ENCODE peak calls at places on chromosomes 13 and 19, in seven cellular contexts. One of them, this sample, is unnamed.

GRCh38 chr19:29579308-29579910 is 26.7 kb upstream of the POP4 start:
- DNase-seq in midbrain: no peak
- DNase-seq in nephron progenitor cell: no peak
- DNase-seq in AG04450: no peak
- DNase-seq in NCI-H146: no peak
- DNase-seq in NCI-H2081: no peak
- DNase-seq in GM04504: no peak
- DNase-seq in this sample: no peak

GRCh38 chr19:2059422-2060201 is 8.6 kb upstream of the MKNK2 start:
- DNase-seq in midbrain: peak
- DNase-seq in nephron progenitor cell: peak
- DNase-seq in AG04450: no peak
- DNase-seq in NCI-H146: peak
- DNase-seq in NCI-H2081: no peak
- DNase-seq in GM04504: peak
- DNase-seq in this sample: no peak

GRCh38 chr13:39749528-39749927 is 94.1 kb downstream of the COG6 start:
- DNase-seq in midbrain: no peak
- DNase-seq in nephron progenitor cell: no peak
- DNase-seq in AG04450: no peak
- DNase-seq in NCI-H146: no peak
- DNase-seq in NCI-H2081: no peak
- DNase-seq in GM04504: no peak
- DNase-seq in this sample: no peak

GRCh38 chr13:67916650-67917049 is 686.5 kb upstream of the PCDH9 start:
- DNase-seq in midbrain: no peak
- DNase-seq in nephron progenitor cell: no peak
- DNase-seq in AG04450: no peak
- DNase-seq in NCI-H146: no peak
- DNase-seq in NCI-H2081: no peak
- DNase-seq in GM04504: no peak
- DNase-seq in this sample: no peak

GRCh38 chr19:1811942-1812425 is at the start of gene ATP8B3:
- DNase-seq in midbrain: no peak
- DNase-seq in nephron progenitor cell: no peak
- DNase-seq in AG04450: no peak
- DNase-seq in NCI-H146: no peak
- DNase-seq in NCI-H2081: no peak
- DNase-seq in GM04504: no peak
- DNase-seq in this sample: no peak

GRCh38 chr19:32599736-32600157 is 18.8 kb downstream of the PDCD5 start:
- DNase-seq in midbrain: peak
- DNase-seq in nephron progenitor cell: peak
- DNase-seq in AG04450: peak
- DNase-seq in NCI-H146: peak
- DNase-seq in NCI-H2081: peak
- DNase-seq in GM04504: peak
- DNase-seq in this sample: peak

GRCh38 chr13:100434010-100434763 is 154.4 kb downstream of the GGACT start:
- DNase-seq in midbrain: no peak
- DNase-seq in nephron progenitor cell: no peak
- DNase-seq in AG04450: no peak
- DNase-seq in NCI-H146: no peak
- DNase-seq in NCI-H2081: no peak
- DNase-seq in GM04504: no peak
- DNase-seq in this sample: no peak

GRCh38 chr13:59638404-59638803 is 525.3 kb downstream of the DIAPH3 start:
- DNase-seq in midbrain: no peak
- DNase-seq in nephron progenitor cell: no peak
- DNase-seq in AG04450: no peak
- DNase-seq in NCI-H146: no peak
- DNase-seq in NCI-H2081: no peak
- DNase-seq in GM04504: no peak
- DNase-seq in this sample: no peak

GRCh38 chr13:48138270-48138669 is 43.4 kb upstream of the MED4 start:
- DNase-seq in midbrain: no peak
- DNase-seq in nephron progenitor cell: no peak
- DNase-seq in AG04450: no peak
- DNase-seq in NCI-H146: no peak
- DNase-seq in NCI-H2081: no peak
- DNase-seq in GM04504: no peak
- DNase-seq in this sample: no peak

This sample was measured in NCI-H446.